ENCODE peak calls at places on chromosomes 12 and 14, in four cellular contexts. A is mesenchymal stem cell, L is IMR-90, G is H9. K is an unnamed sample.

GRCh38 chr14:89248430-89249295 is 168.4 kb downstream of the FOXN3 start:
- DNase-seq in A (no peak), L (no peak), G (no peak), K (no peak)

GRCh38 chr14:95234426-95234825 is 77.1 kb upstream of the DICER1 start:
- DNase-seq in A (no peak), L (no peak), G (no peak), K (no peak)

GRCh38 chr12:4141344-4142270 is 132.0 kb upstream of the CCND2 start:
- DNase-seq in A (peak), L (no peak), G (peak), K (no peak)

GRCh38 chr12:107328442-107329133 is 235.2 kb upstream of the CRY1 start:
- DNase-seq in A (peak), L (peak), G (no peak), K (no peak)

GRCh38 chr12:6461401-6462233 is 8.9 kb downstream of the VAMP1 start:
- DNase-seq in A (no peak), L (peak), G (no peak), K (no peak)

GRCh38 chr14:44820230-44820964 is 141.3 kb downstream of the KLHL28 start:
- DNase-seq in A (peak), L (no peak), G (peak), K (peak)

GRCh38 chr12:92784795-92785562 is 82.2 kb downstream of the PLEKHG7 start:
- DNase-seq in A (peak), L (peak), G (no peak), K (peak)

GRCh38 chr12:24083787-24084186 is 134.3 kb upstream of the SOX5 start:
- DNase-seq in A (no peak), L (no peak), G (no peak), K (no peak)

GRCh38 chr14:31118892-31119291 is 88.7 kb downstream of the HECTD1 start:
- DNase-seq in A (peak), L (no peak), G (no peak), K (no peak)

GRCh38 chr12:6614513-6615177 is 7.5 kb upstream of the CHD4 start:
- DNase-seq in A (peak), L (no peak), G (peak), K (no peak)

GRCh38 chr14:22313172-22313801 is 275.7 kb downstream of the DAD1 start:
- DNase-seq in A (no peak), L (peak), G (no peak), K (no peak)

GRCh38 chr12:6700646-6701051 is at the start of gene PIANP:
- DNase-seq in A (peak), L (peak), G (peak), K (peak)

GRCh38 chr14:23306412-23307145 is at the start of gene BCL2L2:
- DNase-seq in A (peak), L (peak), G (peak), K (peak)

GRCh38 chr12:85865905-85866304 is 8.2 kb upstream of the NTS start:
- DNase-seq in A (peak), L (no peak), G (no peak), K (no peak)

GRCh38 chr12:55850893-55851292 is 8.2 kb upstream of the MMP19 start:
- DNase-seq in A (peak), L (peak), G (no peak), K (no peak)

GRCh38 chr12:52645982-52646381 is 6.0 kb downstream of the KRT2 start:
- DNase-seq in A (no peak), L (no peak), G (peak), K (no peak)

GRCh38 chr12:5870183-5870582 is 74.9 kb downstream of the ANO2 start:
- DNase-seq in A (no peak), L (no peak), G (peak), K (no peak)

GRCh38 chr14:104871656-104872468 is 6.8 kb downstream of the CEP170B start:
- DNase-seq in A (no peak), L (no peak), G (no peak), K (no peak)

GRCh38 chr14:77883479-77884238 is 83.8 kb downstream of the ADCK1 start:
- DNase-seq in A (no peak), L (no peak), G (no peak), K (no peak)

GRCh38 chr14:100607611-100607956 is 20.4 kb upstream of the BEGAIN start:
- DNase-seq in A (no peak), L (no peak), G (peak), K (no peak)

GRCh38 chr12:75863475-75863874 is 168.1 kb downstream of the PHLDA1 start:
- DNase-seq in A (no peak), L (peak), G (no peak), K (no peak)

GRCh38 chr14:45686771-45687170 is 433.8 kb upstream of the MIS18BP1 start:
- DNase-seq in A (no peak), L (peak), G (no peak), K (no peak)

GRCh38 chr12:107320929-107321618 is 227.7 kb upstream of the CRY1 start:
- DNase-seq in A (no peak), L (peak), G (peak), K (no peak)

GRCh38 chr14:91606851-91607250 is 96.7 kb upstream of the PPP4R3A start:
- DNase-seq in A (no peak), L (no peak), G (no peak), K (no peak)

GRCh38 chr14:50001999-50002925 is 109.4 kb downstream of the ARF6 start:
- DNase-seq in A (no peak), L (no peak), G (no peak), K (no peak)

GRCh38 chr12:106037524-106038298 is 101.0 kb downstream of the NUAK1 start:
- DNase-seq in A (no peak), L (no peak), G (no peak), K (no peak)

GRCh38 chr12:106039242-106039641 is 99.5 kb downstream of the NUAK1 start:
- DNase-seq in A (no peak), L (no peak), G (no peak), K (no peak)

GRCh38 chr12:106039646-106040404 is 98.9 kb downstream of the NUAK1 start:
- DNase-seq in A (no peak), L (no peak), G (no peak), K (no peak)

GRCh38 chr12:106042091-106042490 is 96.7 kb downstream of the NUAK1 start:
- DNase-seq in A (no peak), L (no peak), G (no peak), K (no peak)

DNA sequence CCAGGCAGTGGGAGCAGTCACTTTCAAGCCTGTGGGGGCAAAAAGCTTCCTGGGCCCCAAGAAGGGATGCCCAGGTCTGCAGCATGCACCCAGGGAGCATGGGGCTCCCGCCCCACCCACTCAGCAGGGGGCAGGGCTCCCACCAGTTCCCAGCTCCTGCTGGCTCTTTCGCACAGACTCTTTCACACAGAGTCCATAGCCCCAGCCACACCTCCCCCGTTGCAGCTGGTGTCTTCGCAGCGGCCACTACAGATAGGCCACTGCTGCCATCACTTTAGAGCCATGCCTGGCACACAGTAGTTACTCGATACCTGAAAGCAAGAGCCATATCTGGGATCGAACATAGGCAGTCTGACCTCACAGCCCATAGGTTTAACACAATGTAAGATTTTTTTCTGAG is 98.2 kb downstream of the NUAK1 start:
- DNase-seq in A (no peak), L (no peak), G (no peak), K (no peak)
- H3K14ac ChIP-seq in A (peak), L (no peak), G (no peak), K (no peak)

GRCh38 chr12:8544295-8544694 is 3.6 kb upstream of the CLEC4E start:
- DNase-seq in A (peak), L (peak), G (peak), K (peak)
- H3K14ac ChIP-seq in A (no peak), L (no peak), G (no peak), K (no peak)

DNA sequence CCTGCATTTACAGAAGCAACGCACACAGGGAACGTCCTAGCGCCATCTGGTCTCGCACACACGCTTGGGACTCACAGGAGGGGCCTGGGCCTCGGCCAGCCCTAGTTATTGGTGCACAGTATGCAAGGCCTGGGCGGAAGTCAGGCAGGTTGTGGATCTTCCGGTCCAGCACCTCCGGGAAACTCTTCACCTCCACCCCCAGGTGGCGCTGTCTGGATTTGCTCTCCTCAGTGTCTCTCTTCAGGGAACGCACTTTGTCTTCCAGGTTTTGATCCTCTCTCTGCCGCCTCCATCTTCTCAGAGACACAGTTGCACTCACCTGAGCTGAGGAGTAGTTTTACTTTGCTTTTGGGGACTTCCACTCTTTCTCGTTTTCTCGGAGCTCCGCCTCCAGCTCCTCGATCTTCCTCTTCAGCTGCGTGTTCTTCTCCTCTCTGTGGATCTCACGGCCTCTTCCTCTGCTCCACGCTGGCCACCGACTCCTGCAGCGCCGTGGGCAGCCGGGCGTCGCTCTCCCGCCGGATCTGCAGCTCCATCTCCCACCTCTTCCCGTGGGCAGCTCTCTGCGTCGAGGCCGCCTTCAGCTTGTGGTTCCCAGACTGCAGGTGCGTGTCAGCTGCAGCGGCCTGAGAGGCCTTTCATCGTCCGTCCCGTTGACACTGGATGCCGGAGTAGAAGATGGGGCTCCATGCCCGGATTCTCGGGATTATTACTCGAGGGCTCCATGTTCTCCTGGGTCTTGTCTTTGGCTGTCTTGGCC is 933.8 kb downstream of the TMEM121 start:
- DNase-seq in A (no peak), L (no peak), G (no peak), K (no peak)
- H3K14ac ChIP-seq in A (no peak), L (no peak), G (no peak), K (no peak)

GRCh38 chr12:112011685-112012084 is 1.3 kb downstream of the TMEM116 start:
- DNase-seq in A (no peak), L (no peak), G (no peak), K (no peak)

GRCh38 chr12:112013601-112014402 is 576 bp downstream of the ERP29 start:
- DNase-seq in A (peak), L (peak), G (peak), K (peak)

GRCh38 chr12:112015938-112016337 is 2.7 kb downstream of the ERP29 start:
- DNase-seq in A (no peak), L (no peak), G (no peak), K (no peak)

GRCh38 chr12:112010415-112011344 is 2.3 kb downstream of the TMEM116 start:
- DNase-seq in A (no peak), L (no peak), G (no peak), K (no peak)

DNA sequence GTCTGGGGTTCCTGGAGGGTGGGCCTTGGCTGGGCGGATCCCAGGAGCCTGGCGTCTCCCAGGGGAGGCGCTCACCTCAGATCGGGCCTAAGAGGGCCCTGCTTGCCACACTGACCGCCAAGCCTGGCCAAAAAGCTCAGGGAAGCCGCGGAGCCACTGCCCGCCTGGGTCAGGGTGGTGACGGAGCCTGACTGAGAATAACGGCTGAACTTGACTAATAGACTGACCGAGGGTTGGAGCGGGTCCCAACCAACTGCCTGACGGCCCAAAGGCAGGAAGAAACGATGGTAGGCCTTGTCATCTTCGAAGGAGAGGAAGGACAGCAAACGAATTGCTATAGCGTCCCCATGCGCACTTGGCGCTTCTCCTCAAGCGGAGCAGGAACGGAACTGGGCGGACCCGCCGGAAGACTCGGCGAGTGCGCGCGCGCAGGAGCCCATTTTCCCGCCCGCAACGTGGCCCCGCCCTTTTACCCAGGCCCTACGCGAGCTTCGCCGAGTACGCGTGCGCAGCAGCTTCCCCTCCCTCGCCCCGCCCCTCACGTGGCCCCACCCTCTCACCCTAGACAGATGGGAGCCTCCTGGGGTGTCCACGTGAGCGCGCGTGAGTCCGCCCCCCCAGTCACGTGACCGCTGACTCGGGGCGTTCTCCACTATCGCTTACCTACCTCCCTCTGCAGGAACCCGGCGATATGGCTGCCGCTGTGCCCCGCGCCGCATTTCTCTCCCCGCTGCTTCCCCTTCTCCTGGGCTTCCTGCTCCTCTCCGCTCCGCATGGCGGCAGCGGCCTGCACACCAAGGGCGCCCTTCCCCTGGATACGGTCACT is at the start of the genes ERP29 and TMEM116:
- DNase-seq in A (peak), L (peak), G (peak), K (peak)
- H3K14ac ChIP-seq in A (peak), L (peak), G (peak), K (peak)

GRCh38 chr14:55207832-55208231 is 16.4 kb upstream of the DLGAP5 start:
- DNase-seq in A (no peak), L (no peak), G (no peak), K (no peak)

DNA sequence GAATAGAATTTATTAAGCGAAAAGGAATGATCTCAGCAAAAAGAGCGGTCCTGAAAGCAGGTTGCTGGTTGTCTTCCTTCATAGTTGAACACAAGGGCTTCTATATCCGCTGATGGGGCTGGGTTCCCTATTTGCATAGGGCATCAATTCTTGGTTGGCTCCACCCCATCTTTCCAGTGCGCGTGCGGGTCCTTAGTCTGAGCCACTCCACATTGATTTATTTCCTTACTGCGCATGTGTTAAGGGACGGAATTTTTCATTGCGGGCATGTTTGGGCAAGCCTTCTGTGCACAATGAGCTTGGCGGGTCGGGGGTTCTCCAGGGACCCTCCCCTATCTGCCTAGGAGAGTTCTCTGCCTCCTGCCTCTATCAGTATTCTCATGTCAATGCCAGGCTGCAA is 21.2 kb upstream of the DLGAP5 start:
- DNase-seq in A (no peak), L (no peak), G (peak), K (no peak)
- H3K14ac ChIP-seq in A (no peak), L (no peak), G (no peak), K (no peak)

DNA sequence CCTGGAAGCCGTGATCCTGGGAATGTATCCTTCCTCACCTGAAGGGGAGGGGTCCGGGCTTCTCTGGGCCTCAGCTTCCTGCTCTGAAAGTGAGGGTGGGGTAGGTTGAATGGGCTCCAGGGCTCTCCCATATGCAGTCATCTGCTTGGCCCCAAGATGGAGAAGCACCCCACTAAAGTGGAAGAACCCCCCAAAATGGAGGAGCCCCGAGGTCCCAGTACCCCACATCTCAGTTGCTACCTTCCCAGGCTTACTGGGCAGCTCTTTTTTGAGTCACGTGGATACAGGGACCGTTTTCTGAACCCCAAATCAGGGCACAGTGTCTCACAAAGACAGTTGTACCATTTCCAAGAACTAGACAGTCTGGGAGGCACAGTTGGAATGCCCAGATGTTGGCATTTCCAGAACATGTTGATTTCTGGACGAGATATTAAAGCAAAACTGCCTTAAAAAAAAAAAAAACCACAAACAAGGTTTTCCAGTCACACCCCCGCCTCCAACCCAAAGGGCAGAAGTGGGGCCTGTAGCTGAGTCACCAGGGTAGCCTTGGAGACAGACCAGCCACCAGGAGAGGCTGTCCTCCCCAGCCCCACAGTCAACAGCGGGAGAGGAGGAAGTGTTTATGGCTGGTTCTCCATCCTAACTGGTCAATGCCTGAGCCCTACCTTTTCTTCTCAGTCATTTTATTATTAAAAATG is 12.1 kb downstream of the VASH1 start:
- DNase-seq in A (peak), L (peak), G (peak), K (no peak)
- H3K14ac ChIP-seq in A (no peak), L (peak), G (no peak), K (no peak)

GRCh38 chr12:25202139-25202538 is 7.1 kb downstream of the ETFRF1 start:
- DNase-seq in A (no peak), L (no peak), G (no peak), K (no peak)
- H3K14ac ChIP-seq in A (no peak), L (no peak), G (no peak), K (no peak)